ENCODE peak calls at places on chromosomes 12 and 14, in four cellular contexts. T is HL-60, D is GM12878, X is K562. L is an unnamed sample.

GRCh38 chr12:114682101-114682919 is 1.7 kb downstream of the TBX3 start:
- DNase-seq in T (no peak), X (no peak), D (no peak), L (no peak)

GRCh38 chr12:88036368-88036965 is 7.3 kb upstream of the C12orf50 start:
- DNase-seq in D (no peak), X (no peak), T (peak; percentile 51), L (no peak)

GRCh38 chr14:92135269-92135668 is 13.5 kb downstream of the CPSF2 start:
- DNase-seq in X (no peak), T (no peak), D (no peak), L (no peak)

GRCh38 chr12:93714382-93714781 is 37.2 kb downstream of the CRADD start:
- DNase-seq in T (no peak), X (no peak), D (no peak), L (no peak)

GRCh38 chr14:22650960-22651521 is 6.9 kb upstream of the OR6J1 start:
- DNase-seq in D (peak; percentile 44), X (peak; percentile 14), T (peak; percentile 4), L (no peak)

GRCh38 chr12:537772-538171 is 78.0 kb downstream of the B4GALNT3 start:
- DNase-seq in D (no peak), T (no peak), X (no peak), L (no peak)

GRCh38 chr12:92185052-92185451 is 39.4 kb upstream of the BTG1 start:
- DNase-seq in X (no peak), T (no peak), D (peak; percentile 80), L (no peak)

GRCh38 chr12:26369588-26369987 is 174.2 kb downstream of the SSPN start:
- DNase-seq in T (no peak), X (peak; percentile 35), D (no peak), L (no peak)

GRCh38 chr12:60174914-60175313 is 579.1 kb downstream of the SLC16A7 start:
- DNase-seq in T (no peak), X (no peak), D (no peak), L (no peak)

GRCh38 chr14:104150201-104151027 is 12.0 kb downstream of the KIF26A start:
- DNase-seq in T (no peak), X (no peak), D (no peak), L (no peak)

GRCh38 chr14:92948647-92949046 is 25.7 kb downstream of the CHGA start:
- DNase-seq in D (no peak), T (no peak), X (no peak), L (no peak)

GRCh38 chr12:4280351-4281163 is 7.0 kb downstream of the CCND2 start:
- DNase-seq in T (no peak), D (no peak), X (peak; percentile 22), L (no peak)

GRCh38 chr12:11227373-11227772 is 40.6 kb upstream of the TAS2R42 start:
- DNase-seq in T (no peak), D (no peak), X (no peak), L (no peak)

GRCh38 chr12:11228268-11228879 is 41.1 kb downstream of the PRB3 start:
- DNase-seq in X (peak; percentile 35), T (peak; percentile 46), D (peak; percentile 16), L (peak; percentile 14)
- TF ChIP-seq SPI1 in X (no peak), T (no peak), D (no peak), L (peak; percentile 12)

GRCh38 chr12:99265648-99266047 is 381.9 kb upstream of the GARIN6 start:
- DNase-seq in D (no peak), X (no peak), T (no peak), L (no peak)

GRCh38 chr12:99257672-99258071 is 389.9 kb upstream of the GARIN6 start:
- DNase-seq in T (no peak), D (no peak), X (no peak), L (no peak)

GRCh38 chr12:99259040-99259934 is 388.3 kb upstream of the GARIN6 start:
- DNase-seq in T (no peak), D (no peak), X (no peak), L (no peak)

GRCh38 chr12:99260597-99260996 is 387.0 kb upstream of the GARIN6 start:
- DNase-seq in X (no peak), D (no peak), T (no peak), L (no peak)

DNA sequence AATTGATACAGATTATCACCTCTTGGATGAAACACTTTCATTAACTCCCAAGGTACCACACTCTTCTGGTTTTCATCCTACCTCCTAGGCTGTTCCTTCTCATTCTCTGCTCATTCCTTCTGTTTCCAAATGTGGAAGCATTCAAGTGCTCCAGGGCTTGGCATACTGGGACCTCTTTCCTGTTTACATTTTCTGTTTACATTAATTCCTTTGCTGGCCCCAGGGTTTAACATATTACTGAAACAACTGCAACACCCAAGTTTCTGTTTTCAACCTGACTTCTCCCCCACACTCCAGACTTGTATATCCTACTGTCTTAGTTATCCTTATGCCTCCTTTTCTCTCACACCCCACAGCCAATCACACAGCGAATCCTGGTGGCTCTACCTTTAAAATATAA is 386.3 kb upstream of the GARIN6 start:
- DNase-seq in X (no peak), D (no peak), T (no peak), L (no peak)
- TF ChIP-seq SPI1 in X (no peak), D (no peak), T (no peak), L (no peak)

DNA sequence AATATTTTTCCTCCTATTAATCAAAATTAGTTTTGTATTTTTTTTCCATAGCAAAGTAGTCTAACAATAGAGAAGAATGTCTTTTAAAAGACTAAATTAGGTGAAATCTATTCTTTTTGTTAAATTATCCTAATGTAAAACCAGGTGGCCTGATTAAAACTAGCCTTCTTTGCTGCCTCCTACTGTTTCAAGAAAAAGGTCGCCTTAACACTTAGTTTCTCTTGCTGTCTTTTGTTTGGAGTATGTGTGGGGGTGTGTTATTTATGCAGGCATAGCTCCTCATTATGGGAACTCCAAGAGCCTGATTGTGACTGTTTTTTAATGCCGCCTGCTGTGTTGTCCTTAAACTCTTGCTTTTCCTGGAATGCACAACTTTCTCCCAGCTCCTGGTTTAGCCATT is 855.3 kb downstream of the DIO2 start:
- DNase-seq in T (no peak), X (no peak), D (no peak), L (no peak)
- TF ChIP-seq SPI1 in T (no peak), X (no peak), D (no peak), L (no peak)

GRCh38 chr12:57276935-57277563 is 26.1 kb upstream of the STAC3 start:
- DNase-seq in D (no peak), T (peak; percentile 21), X (peak; percentile 34), L (no peak)

GRCh38 chr12:57270966-57271470 is 20.0 kb upstream of the STAC3 start:
- DNase-seq in X (peak; percentile 49), D (no peak), T (no peak), L (no peak)

GRCh38 chr12:57273516-57273915 is 22.5 kb upstream of the STAC3 start:
- DNase-seq in T (no peak), D (no peak), X (no peak), L (no peak)

GRCh38 chr12:57268264-57268663 is 17.3 kb upstream of the STAC3 start:
- DNase-seq in X (no peak), D (no peak), T (peak; percentile 23), L (no peak)

GRCh38 chr12:57272337-57273151 is 21.6 kb upstream of the STAC3 start:
- DNase-seq in X (peak; percentile 37), D (no peak), T (no peak), L (no peak)
- TF ChIP-seq SPI1 in X (no peak), D (no peak), T (no peak), L (no peak)

GRCh38 chr14:65263161-65263788 is 149.3 kb upstream of the FUT8 start:
- DNase-seq in D (no peak), T (no peak), X (no peak), L (no peak)

GRCh38 chr14:65261946-65262345 is 150.6 kb upstream of the FUT8 start:
- DNase-seq in X (no peak), D (no peak), T (no peak), L (no peak)

GRCh38 chr14:65259000-65259399 is 153.5 kb upstream of the FUT8 start:
- DNase-seq in T (no peak), D (no peak), X (no peak), L (no peak)

GRCh38 chr14:65260786-65261185 is 151.7 kb upstream of the FUT8 start:
- DNase-seq in X (no peak), D (no peak), T (no peak), L (no peak)

DNA sequence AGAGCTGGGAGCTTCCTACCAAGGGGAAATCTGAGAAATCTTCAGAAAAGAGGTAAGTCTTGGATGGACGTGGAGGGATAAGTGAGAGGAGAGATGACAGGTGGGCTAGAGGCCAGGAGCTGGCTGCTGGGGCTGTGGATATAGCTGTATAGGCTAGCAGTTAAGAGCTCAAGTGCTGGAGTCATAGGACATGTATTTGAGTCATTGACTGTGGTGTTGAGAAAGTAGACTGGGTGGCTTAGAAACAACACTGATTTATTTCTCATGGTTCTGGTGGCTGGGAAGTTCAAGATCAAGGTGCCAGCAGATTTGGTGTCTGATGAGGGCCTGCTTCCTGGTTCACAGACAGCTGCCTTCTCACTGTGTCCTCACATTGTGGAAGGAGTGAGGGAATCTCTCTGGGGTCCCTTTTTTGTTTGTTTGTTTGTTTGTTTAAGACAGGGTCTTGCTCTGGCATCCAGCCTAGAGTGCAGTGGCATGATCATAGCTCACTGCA is 151.1 kb upstream of the FUT8 start:
- DNase-seq in T (no peak), X (no peak), D (no peak), L (no peak)
- TF ChIP-seq SPI1 in T (no peak), X (no peak), D (no peak), L (no peak)